ENCODE peak calls at places on chromosome 18, in four cellular contexts. S, K, Y and I are unnamed samples.

GRCh38 chr18:8044004-8044403 is 476.9 kb downstream of the PTPRM start:
- DNase-seq in S (no peak), K (no peak), Y (no peak), I (no peak)

GRCh38 chr18:79387214-79387613 is 8.5 kb upstream of the NFATC1 start:
- DNase-seq in S (no peak), K (no peak), Y (no peak), I (no peak)

GRCh38 chr18:10519366-10519765 is 6.5 kb upstream of the NAPG start:
- DNase-seq in S (no peak), K (no peak), Y (no peak), I (no peak)

GRCh38 chr18:26307161-26307773 is 81.0 kb downstream of the TAF4B start:
- DNase-seq in S (peak), K (peak), Y (peak), I (peak)

GRCh38 chr18:40841473-40841872 is 1113.6 kb upstream of the PIK3C3 start:
- DNase-seq in S (no peak), K (no peak), Y (no peak), I (no peak)

GRCh38 chr18:63444567-63444966 is 22.3 kb upstream of the VPS4B start:
- DNase-seq in S (no peak), K (no peak), Y (no peak), I (no peak)

GRCh38 chr18:48279312-48279711 is 129.9 kb downstream of the ZBTB7C start:
- DNase-seq in S (no peak), K (no peak), Y (no peak), I (no peak)

GRCh38 chr18:47881752-47882455 is 48.6 kb downstream of the SMAD2 start:
- DNase-seq in S (peak), K (peak), Y (no peak), I (no peak)

GRCh38 chr18:11655605-11655932 is 33.5 kb upstream of the GNAL start:
- DNase-seq in S (no peak), K (no peak), Y (no peak), I (no peak)

GRCh38 chr18:26468931-26469340 is 79.4 kb downstream of the KCTD1 start:
- DNase-seq in S (peak), K (no peak), Y (peak), I (no peak)

GRCh38 chr18:5417342-5417741 is 121.8 kb upstream of the ZBTB14 start:
- DNase-seq in S (no peak), K (no peak), Y (no peak), I (no peak)

GRCh38 chr18:76169733-76170132 is 325.3 kb downstream of the ZNF516 start:
- DNase-seq in S (no peak), K (no peak), Y (no peak), I (no peak)

GRCh38 chr18:76823574-76823973 is 1.2 kb downstream of the ZNF236 start:
- DNase-seq in S (no peak), K (no peak), Y (peak), I (no peak)

GRCh38 chr18:3498705-3499451 is 48.9 kb downstream of the TGIF1 start:
- DNase-seq in S (no peak), K (no peak), Y (peak), I (peak)

GRCh38 chr18:49459404-49460171 is 857 bp downstream of the DYM start:
- DNase-seq in S (no peak), K (no peak), Y (peak), I (no peak)

GRCh38 chr18:9011431-9011830 is 91.1 kb upstream of the NDUFV2 start:
- DNase-seq in S (no peak), K (no peak), Y (no peak), I (no peak)

GRCh38 chr18:14914126-14914525 is 166.2 kb downstream of the ANKRD30B start:
- DNase-seq in S (no peak), K (no peak), Y (no peak), I (no peak)

GRCh38 chr18:76528477-76529432 is 33.7 kb upstream of the ZNF516 start:
- DNase-seq in S (peak), K (no peak), Y (no peak), I (no peak)

DNA sequence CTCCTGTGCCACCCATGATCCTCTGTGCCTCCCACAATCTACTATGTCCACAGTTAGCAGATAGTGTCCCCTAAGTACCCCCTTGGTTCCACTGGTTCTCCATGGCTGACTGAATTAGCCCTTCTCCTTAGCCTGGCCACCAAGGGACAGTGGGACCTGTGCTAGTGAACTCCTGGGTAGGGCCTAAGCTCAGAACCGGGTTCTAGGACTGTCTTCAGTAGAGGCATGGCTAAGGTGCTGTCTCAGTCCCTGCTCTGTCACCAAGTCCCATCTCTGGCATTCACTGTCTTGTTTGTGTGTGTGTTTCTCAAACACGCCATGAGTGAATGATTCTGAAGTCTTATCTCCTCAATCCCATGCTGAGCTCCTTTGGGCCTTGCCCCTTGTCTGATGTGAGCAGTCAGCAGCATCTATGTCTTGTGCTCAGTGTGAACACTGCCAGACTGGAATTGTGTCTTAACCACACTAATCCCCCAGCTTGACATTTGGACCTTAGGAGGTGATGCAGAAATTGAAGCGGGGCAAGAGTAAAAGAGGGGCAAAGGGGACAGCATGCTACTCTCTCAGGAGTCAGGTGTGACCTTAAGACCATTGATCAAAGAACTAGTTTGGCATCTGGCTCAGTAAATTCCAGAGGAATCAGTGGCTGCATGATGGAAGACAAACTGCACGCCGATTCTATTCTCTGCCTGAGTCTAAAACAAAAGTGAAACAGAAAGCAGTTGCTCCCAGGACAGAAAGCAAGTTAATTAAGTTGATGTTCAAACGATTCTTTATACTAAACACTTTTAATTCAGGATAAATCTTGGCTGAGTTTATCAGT is 190.5 kb downstream of the ALPK2 start:
- DNase-seq in S (no peak), K (no peak), Y (no peak), I (no peak)
- TF ChIP-seq JUND in S (no peak), K (no peak), Y (no peak), I (no peak)

GRCh38 chr18:12686100-12686499 is 16.4 kb downstream of the CEP76 start:
- DNase-seq in S (peak), K (peak), Y (peak), I (peak)
- TF ChIP-seq JUND in S (no peak), K (no peak), Y (no peak), I (no peak)

GRCh38 chr18:33711514-33711913 is 133.5 kb downstream of the ASXL3 start:
- DNase-seq in S (no peak), K (no peak), Y (peak), I (no peak)

GRCh38 chr18:33720133-33720532 is 142.1 kb downstream of the ASXL3 start:
- DNase-seq in S (no peak), K (no peak), Y (no peak), I (no peak)

GRCh38 chr18:33717339-33717738 is 139.3 kb downstream of the ASXL3 start:
- DNase-seq in S (no peak), K (no peak), Y (no peak), I (no peak)

GRCh38 chr18:33710269-33710668 is 132.2 kb downstream of the ASXL3 start:
- DNase-seq in S (no peak), K (no peak), Y (no peak), I (no peak)

GRCh38 chr18:33716061-33716683 is 138.2 kb downstream of the ASXL3 start:
- DNase-seq in S (no peak), K (no peak), Y (no peak), I (no peak)
- TF ChIP-seq JUND in S (no peak), K (no peak), Y (no peak), I (no peak)

GRCh38 chr18:35386600-35387366 is 9.6 kb upstream of the ZNF396 start:
- DNase-seq in S (peak), K (peak), Y (peak), I (peak)

GRCh38 chr18:35387367-35387685 is 10.2 kb upstream of the ZNF396 start:
- DNase-seq in S (no peak), K (no peak), Y (no peak), I (no peak)

GRCh38 chr18:35390956-35391695 is 14.0 kb upstream of the ZNF396 start:
- DNase-seq in S (no peak), K (no peak), Y (no peak), I (no peak)

GRCh38 chr18:35392375-35392774 is 15.2 kb upstream of the ZNF396 start:
- DNase-seq in S (no peak), K (no peak), Y (no peak), I (no peak)

DNA sequence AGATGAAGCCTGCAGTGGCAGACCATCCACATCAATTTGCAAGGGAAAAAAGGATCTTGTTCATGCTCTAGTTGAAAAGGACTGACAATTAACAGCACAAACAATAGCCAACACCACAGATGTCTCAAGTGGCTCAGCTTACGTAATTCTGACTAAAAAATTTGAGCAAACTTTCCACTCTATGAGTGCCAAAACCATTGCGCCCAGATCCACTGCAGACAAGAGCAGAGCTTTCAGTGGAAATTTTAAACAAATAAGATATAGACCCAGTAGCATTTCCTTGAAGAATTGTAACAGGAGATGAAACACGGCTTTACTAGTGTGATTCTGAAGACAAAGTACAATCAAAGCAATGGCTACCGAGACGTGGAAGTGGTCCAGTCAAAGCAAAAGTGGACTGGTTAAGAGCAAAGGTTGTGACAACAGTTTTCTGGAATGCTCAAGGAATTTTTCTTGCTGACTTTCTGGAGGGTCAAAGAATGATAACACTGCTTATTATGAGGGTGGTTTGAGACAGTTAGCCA is 12.0 kb upstream of the ZNF396 start:
- DNase-seq in S (no peak), K (no peak), Y (no peak), I (no peak)
- TF ChIP-seq JUND in S (no peak), K (no peak), Y (no peak), I (no peak)

GRCh38 chr18:34659579-34660517 is 50.2 kb upstream of the DTNA start:
- DNase-seq in S (peak), K (peak), Y (peak), I (peak)
- TF ChIP-seq JUND in S (no peak), K (peak), Y (peak), I (no peak)

GRCh38 chr18:59760212-59760997 is 63.2 kb upstream of the CCBE1 start:
- DNase-seq in S (no peak), K (no peak), Y (no peak), I (no peak)
- TF ChIP-seq JUND in S (no peak), K (no peak), Y (no peak), I (no peak)

GRCh38 chr18:13531681-13532325 is 194.6 kb downstream of the FAM210A start:
- DNase-seq in S (no peak), K (no peak), Y (no peak), I (no peak)
- TF ChIP-seq JUND in S (no peak), K (no peak), Y (no peak), I (no peak)

GRCh38 chr18:36304723-36305122 is 7.2 kb downstream of the FHOD3 start:
- DNase-seq in S (no peak), K (no peak), Y (no peak), I (no peak)

GRCh38 chr18:36302676-36303075 is 5.2 kb downstream of the FHOD3 start:
- DNase-seq in S (no peak), K (no peak), Y (no peak), I (no peak)

GRCh38 chr18:36301884-36302283 is 4.4 kb downstream of the FHOD3 start:
- DNase-seq in S (no peak), K (no peak), Y (no peak), I (no peak)

GRCh38 chr18:36305375-36305774 is 7.9 kb downstream of the FHOD3 start:
- DNase-seq in S (no peak), K (no peak), Y (no peak), I (no peak)

DNA sequence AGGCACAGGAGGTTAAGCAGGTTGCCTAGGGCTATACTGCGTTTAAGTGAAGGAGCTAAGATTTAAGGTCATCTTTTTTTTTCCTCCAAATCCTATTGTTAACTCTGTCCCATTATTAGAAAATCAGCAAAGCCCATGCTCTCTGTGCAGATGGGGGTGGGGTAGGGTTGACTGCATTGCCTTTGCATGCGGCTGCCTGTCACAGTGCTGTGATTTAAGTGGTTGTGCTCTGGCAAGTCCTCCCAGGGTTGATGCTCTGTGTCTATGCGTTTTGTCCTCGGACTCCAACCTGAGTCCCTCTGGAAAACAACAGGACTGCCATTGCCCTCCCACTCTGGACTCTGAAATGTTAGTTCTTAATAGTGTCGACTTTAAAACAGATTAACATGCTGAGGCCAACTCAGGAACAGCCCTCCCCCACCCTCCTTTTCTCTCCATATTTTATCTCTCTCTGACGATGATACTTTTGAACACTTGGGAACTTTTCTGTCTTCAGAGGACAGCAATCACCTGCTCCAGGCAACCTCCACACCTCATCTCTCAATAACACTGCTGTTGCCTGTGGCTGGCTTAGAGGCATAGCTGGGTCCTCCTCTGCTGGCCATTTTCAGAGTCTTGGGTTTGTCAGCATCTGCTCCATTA is 5.8 kb downstream of the FHOD3 start:
- DNase-seq in S (no peak), K (no peak), Y (no peak), I (no peak)
- TF ChIP-seq JUND in S (no peak), K (no peak), Y (no peak), I (no peak)

GRCh38 chr18:39435986-39436385 is 1870.4 kb upstream of the CELF4 start:
- DNase-seq in S (no peak), K (no peak), Y (no peak), I (no peak)

GRCh38 chr18:39434223-39434622 is 1868.6 kb upstream of the CELF4 start:
- DNase-seq in S (no peak), K (no peak), Y (no peak), I (no peak)

GRCh38 chr18:39435209-39435608 is 1869.6 kb upstream of the CELF4 start:
- DNase-seq in S (no peak), K (no peak), Y (no peak), I (no peak)
- TF ChIP-seq JUND in S (no peak), K (no peak), Y (no peak), I (no peak)